ENCODE peak calls at places on chromosomes 6 and 20, in seven cellular contexts. F is skeletal muscle cell; R is AG04450; N is hippocampal formation; P is NCI-H1436; A is activated CD8-positive, alpha-beta memory T cell treated with anti-CD3 and anti-CD28 coated beads for 1 hour; E is right atrium auricular region. T is an unnamed sample.

GRCh38 chr6:113763883-113764282 is 93.3 kb upstream of the MARCKS start:
- DNase-seq in F (peak; percentile 32), R (no peak), N (no peak), P (no peak), A (no peak), E (no peak), T (no peak)

GRCh38 chr20:38301283-38301682 is 2.7 kb upstream of the BPI start:
- DNase-seq in F (no peak), R (no peak), N (no peak), P (no peak), A (no peak), E (no peak), T (no peak)

GRCh38 chr6:41702771-41703494 is 32.5 kb downstream of the TFEB start:
- DNase-seq in F (no peak), R (no peak), N (no peak), P (no peak), A (no peak), E (no peak), T (no peak)

GRCh38 chr20:57395111-57395959 is 4.1 kb downstream of the RBM38 start:
- DNase-seq in F (peak; percentile 23), R (peak; percentile 8), N (peak; percentile 95), P (no peak), A (no peak), E (peak; percentile 88), T (peak; percentile 85)

GRCh38 chr6:5584072-5584471 is 322.8 kb downstream of the FARS2 start:
- DNase-seq in F (peak; percentile 60), R (peak; percentile 48), N (no peak), P (no peak), A (no peak), E (no peak), T (no peak)

GRCh38 chr6:111210074-111210729 is 122.9 kb downstream of the SLC16A10 start:
- DNase-seq in F (peak; percentile 6), R (peak; percentile 16), N (no peak), P (peak; percentile 30), A (no peak), E (no peak), T (no peak)

GRCh38 chr6:156109713-156110112 is 654.1 kb upstream of the NOX3 start:
- DNase-seq in F (no peak), R (no peak), N (no peak), P (no peak), A (no peak), E (no peak), T (no peak)

GRCh38 chr20:17273711-17274110 is 46.9 kb downstream of the PCSK2 start:
- DNase-seq in F (no peak), R (no peak), N (no peak), P (no peak), A (no peak), E (no peak), T (no peak)

GRCh38 chr6:112560651-112561050 is 213.5 kb downstream of the RFPL4B start:
- DNase-seq in F (no peak), R (no peak), N (no peak), P (no peak), A (no peak), E (no peak), T (no peak)

GRCh38 chr6:19311786-19312185 is 525.4 kb upstream of the ID4 start:
- DNase-seq in F (no peak), R (no peak), N (no peak), P (no peak), A (no peak), E (no peak), T (no peak)

GRCh38 chr6:147397306-147397705 is 111.2 kb upstream of the SAMD5 start:
- DNase-seq in F (no peak), R (no peak), N (no peak), P (no peak), A (no peak), E (no peak), T (no peak)

GRCh38 chr6:51147756-51148155 is 329.1 kb downstream of the TFAP2B start:
- DNase-seq in F (no peak), R (no peak), N (no peak), P (no peak), A (no peak), E (no peak), T (no peak)

GRCh38 chr6:20448828-20449227 is 47.1 kb downstream of the E2F3 start:
- DNase-seq in F (no peak), R (no peak), N (no peak), P (no peak), A (no peak), E (no peak), T (no peak)

GRCh38 chr6:44738652-44739141 is 351.2 kb downstream of the CDC5L start:
- DNase-seq in F (peak; percentile 58), R (no peak), N (no peak), P (no peak), A (no peak), E (no peak), T (no peak)

GRCh38 chr6:6712258-6712978 is 123.9 kb downstream of the LY86 start:
- DNase-seq in F (peak; percentile 57), R (peak; percentile 37), N (no peak), P (no peak), A (no peak), E (no peak), T (no peak)

GRCh38 chr6:42013134-42013516 is 37.2 kb upstream of the TAF8 start:
- DNase-seq in F (no peak), R (no peak), N (no peak), P (no peak), A (no peak), E (no peak), T (no peak)

GRCh38 chr6:167331565-167331964 is 6.7 kb downstream of the TTLL2 start:
- DNase-seq in F (no peak), R (no peak), N (no peak), P (no peak), A (no peak), E (no peak), T (no peak)

GRCh38 chr6:147222160-147222838 is 18.1 kb downstream of the STXBP5 start:
- DNase-seq in F (no peak), R (no peak), N (no peak), P (no peak), A (no peak), E (no peak), T (no peak)

GRCh38 chr6:44475779-44476434 is 88.4 kb downstream of the CDC5L start:
- DNase-seq in F (no peak), R (no peak), N (peak; percentile 63), P (peak; percentile 80), A (peak; percentile 16), E (peak; percentile 73), T (peak; percentile 83)

GRCh38 chr6:1596088-1596852 is 13.4 kb upstream of the FOXC1 start:
- DNase-seq in F (no peak), R (no peak), N (peak; percentile 59), P (peak; percentile 16), A (no peak), E (peak; percentile 79), T (peak; percentile 77)

GRCh38 chr6:17945575-17945974 is 41.9 kb downstream of the KIF13A start:
- DNase-seq in F (no peak), R (no peak), N (no peak), P (no peak), A (no peak), E (no peak), T (no peak)

GRCh38 chr6:15996030-15996429 is 132.9 kb upstream of the MYLIP start:
- DNase-seq in F (no peak), R (no peak), N (no peak), P (no peak), A (no peak), E (no peak), T (no peak)

GRCh38 chr6:20377623-20378265 is 23.9 kb upstream of the E2F3 start:
- DNase-seq in F (no peak), R (peak; percentile 53), N (no peak), P (no peak), A (no peak), E (no peak), T (no peak)

GRCh38 chr20:44069203-44069931 is 117.6 kb downstream of the JPH2 start:
- DNase-seq in F (no peak), R (no peak), N (no peak), P (no peak), A (peak; percentile 68), E (peak; percentile 52), T (no peak)

GRCh38 chr20:63178445-63178818 is 37.5 kb downstream of the YTHDF1 start:
- DNase-seq in F (no peak), R (no peak), N (no peak), P (no peak), A (no peak), E (no peak), T (no peak)

GRCh38 chr6:157046776-157047175 is 269.6 kb downstream of the ARID1B start:
- DNase-seq in F (no peak), R (no peak), N (no peak), P (no peak), A (no peak), E (no peak), T (no peak)

GRCh38 chr6:138546733-138547185 is 47.5 kb upstream of the NHSL1 start:
- DNase-seq in F (no peak), R (no peak), N (no peak), P (no peak), A (no peak), E (no peak), T (no peak)

GRCh38 chr6:35581633-35582032 is 68.9 kb upstream of the TULP1 start:
- DNase-seq in F (no peak), R (no peak), N (no peak), P (no peak), A (no peak), E (no peak), T (no peak)

GRCh38 chr6:4403828-4404227 is 268.5 kb upstream of the ECI2 start:
- DNase-seq in F (peak; percentile 38), R (no peak), N (no peak), P (no peak), A (no peak), E (no peak), T (no peak)

GRCh38 chr6:146795734-146796133 is 197.0 kb downstream of the ADGB start:
- DNase-seq in F (no peak), R (no peak), N (no peak), P (no peak), A (no peak), E (no peak), T (no peak)

GRCh38 chr6:67331304-67331703 is 1303.8 kb upstream of the ADGRB3 start:
- DNase-seq in F (no peak), R (no peak), N (no peak), P (no peak), A (no peak), E (no peak), T (no peak)

GRCh38 chr6:44563397-44563796 is 175.9 kb downstream of the CDC5L start:
- DNase-seq in F (peak; percentile 76), R (no peak), N (no peak), P (no peak), A (no peak), E (peak; percentile 63), T (peak; percentile 66)

GRCh38 chr6:4896401-4896800 is 107.4 kb downstream of the RPP40 start:
- DNase-seq in F (no peak), R (no peak), N (no peak), P (no peak), A (no peak), E (no peak), T (no peak)

GRCh38 chr6:43916091-43916923 is 146.3 kb downstream of the VEGFA start:
- DNase-seq in F (no peak), R (no peak), N (no peak), P (no peak), A (no peak), E (no peak), T (no peak)

GRCh38 chr6:16344756-16345155 is 106.4 kb downstream of the GMPR start:
- DNase-seq in F (no peak), R (no peak), N (no peak), P (no peak), A (no peak), E (no peak), T (no peak)

GRCh38 chr6:133889557-133890301 is 816 bp downstream of the TCF21 start:
- DNase-seq in F (no peak), R (no peak), N (no peak), P (no peak), A (no peak), E (no peak), T (peak; percentile 79)

GRCh38 chr6:15970517-15970916 is 158.4 kb upstream of the MYLIP start:
- DNase-seq in F (no peak), R (no peak), N (no peak), P (no peak), A (no peak), E (no peak), T (no peak)